ENCODE peak calls at places on chromosomes 6 and 20, in six cellular contexts. E is A549, H is mesothelial cell of epicardium, V is epithelial cell of esophagus, I is uterus, A is foreskin keratinocyte. F is an unnamed sample.
A peak's percentile ranks its signal among the peaks of the same experiment; 100 is the strongest.

GRCh38 chr20:50980071-50980681 is 21.6 kb downstream of the MOCS3 start:
- DNase-seq in H (no peak), V (peak; percentile 98), I (no peak), E (peak; percentile 82), A (peak; percentile 99), F (no peak)

GRCh38 chr20:57038608-57039440 is 227.6 kb downstream of the BMP7 start:
- DNase-seq in V (no peak), I (no peak), H (no peak), E (no peak), A (no peak), F (no peak)

GRCh38 chr6:157280947-157281346 is 42.4 kb downstream of the TMEM242 start:
- DNase-seq in A (no peak), V (no peak), E (no peak), I (no peak), H (no peak), F (no peak)

GRCh38 chr20:36941403-36941835 is 10.1 kb downstream of the SAMHD1 start:
- DNase-seq in A (no peak), I (no peak), E (no peak), V (no peak), H (no peak), F (no peak)

GRCh38 chr20:266604-267562 is 9.4 kb downstream of the DEFB132 start:
- DNase-seq in I (peak; percentile 87), A (no peak), E (peak; percentile 91), V (peak; percentile 68), H (peak; percentile 96), F (peak; percentile 93)

GRCh38 chr20:63472159-63472811 is at the start of gene KCNQ2:
- DNase-seq in H (no peak), A (no peak), I (no peak), V (no peak), E (no peak), F (no peak)

GRCh38 chr20:14925286-14925685 is 587.9 kb upstream of the FLRT3 start:
- DNase-seq in E (no peak), V (peak; percentile 41), I (no peak), H (no peak), A (peak; percentile 26), F (no peak)

GRCh38 chr20:25471020-25471419 is 63.5 kb downstream of the GINS1 start:
- DNase-seq in E (no peak), V (no peak), A (no peak), H (no peak), I (no peak), F (no peak)

GRCh38 chr6:91376686-91377085 is 789.8 kb upstream of the MAP3K7 start:
- DNase-seq in I (no peak), V (no peak), H (no peak), A (no peak), E (no peak), F (no peak)

GRCh38 chr6:46052479-46052878 is 36.8 kb upstream of the CLIC5 start:
- DNase-seq in H (no peak), E (no peak), A (no peak), I (no peak), V (no peak), F (no peak)

GRCh38 chr6:136225496-136225895 is 24.6 kb downstream of the MTFR2 start:
- DNase-seq in H (no peak), V (peak; percentile 39), E (no peak), A (no peak), I (peak; percentile 18), F (no peak)

GRCh38 chr6:47141963-47142362 is 99.8 kb upstream of the ADGRF1 start:
- DNase-seq in V (no peak), A (no peak), I (no peak), H (no peak), E (no peak), F (no peak)

GRCh38 chr20:53708129-53708968 is 114.7 kb upstream of the ZNF217 start:
- DNase-seq in I (no peak), E (no peak), A (no peak), H (no peak), V (no peak), F (no peak)

GRCh38 chr6:145276746-145277145 is 458.6 kb downstream of the EPM2A start:
- DNase-seq in E (no peak), I (no peak), H (no peak), V (no peak), A (no peak), F (no peak)

GRCh38 chr20:41175727-41176330 is 38.5 kb downstream of the PLCG1 start:
- DNase-seq in E (no peak), A (no peak), I (no peak), H (no peak), V (no peak), F (no peak)

GRCh38 chr6:96059586-96059985 is 43.8 kb downstream of the FUT9 start:
- DNase-seq in E (no peak), V (no peak), A (no peak), H (no peak), I (no peak), F (no peak)

GRCh38 chr20:37922016-37922415 is 19.1 kb downstream of the VSTM2L start:
- DNase-seq in A (no peak), H (no peak), E (no peak), I (no peak), V (no peak), F (no peak)

GRCh38 chr6:43747734-43748133 is 22.3 kb upstream of the VEGFA start:
- DNase-seq in V (no peak), I (no peak), E (no peak), A (no peak), H (peak; percentile 29), F (no peak)

GRCh38 chr20:10823585-10823984 is 149.8 kb upstream of the JAG1 start:
- DNase-seq in E (no peak), H (no peak), I (no peak), A (no peak), V (no peak), F (no peak)

GRCh38 chr6:80457044-80457933 is 350.8 kb downstream of the BCKDHB start:
- DNase-seq in I (peak; percentile 73), E (no peak), V (peak; percentile 96), H (no peak), A (peak; percentile 88), F (no peak)

GRCh38 chr20:2417142-2417541 is 36.4 kb downstream of the TGM6 start:
- DNase-seq in V (no peak), A (no peak), E (no peak), I (no peak), H (no peak), F (no peak)

GRCh38 chr6:14754636-14755513 is 491.0 kb upstream of the JARID2 start:
- DNase-seq in E (no peak), H (no peak), I (no peak), V (no peak), A (no peak), F (no peak)

GRCh38 chr20:51020657-51021056 is 2.2 kb downstream of the KCNG1 start:
- DNase-seq in E (no peak), A (no peak), H (no peak), V (no peak), I (no peak), F (no peak)

GRCh38 chr6:31811645-31812044 is 3.4 kb downstream of the HSPA1L start:
- DNase-seq in V (no peak), E (no peak), I (no peak), H (no peak), A (no peak), F (no peak)

GRCh38 chr6:31805939-31806469 is 762 bp downstream of the LSM2 start:
- DNase-seq in I (no peak), A (no peak), H (no peak), E (no peak), V (peak; percentile 37), F (no peak)

GRCh38 chr6:31806470-31807272 is at the start of gene LSM2:
- DNase-seq in H (peak; percentile 99), E (peak; percentile 89), V (peak; percentile 96), I (peak; percentile 98), A (peak; percentile 67), F (peak; percentile 99)
- TF ChIP-seq CTCF in H (no peak), E (peak; percentile 31), V (peak; percentile 2), I (peak; percentile 41), A (peak; percentile 38), F (no peak)

GRCh38 chr6:133896344-133896721 is 7.4 kb downstream of the TCF21 start:
- DNase-seq in V (no peak), H (no peak), I (no peak), A (no peak), E (no peak), F (no peak)

GRCh38 chr6:133894369-133894768 is 5.5 kb downstream of the TCF21 start:
- DNase-seq in A (no peak), H (no peak), I (no peak), E (no peak), V (no peak), F (no peak)

GRCh38 chr6:133893324-133893692 is 4.4 kb downstream of the TCF21 start:
- DNase-seq in H (no peak), I (no peak), A (no peak), E (no peak), V (no peak), F (no peak)

GRCh38 chr6:133894795-133895401 is 6.0 kb downstream of the TCF21 start:
- DNase-seq in I (peak; percentile 50), E (no peak), V (no peak), H (no peak), A (no peak), F (no peak)

DNA sequence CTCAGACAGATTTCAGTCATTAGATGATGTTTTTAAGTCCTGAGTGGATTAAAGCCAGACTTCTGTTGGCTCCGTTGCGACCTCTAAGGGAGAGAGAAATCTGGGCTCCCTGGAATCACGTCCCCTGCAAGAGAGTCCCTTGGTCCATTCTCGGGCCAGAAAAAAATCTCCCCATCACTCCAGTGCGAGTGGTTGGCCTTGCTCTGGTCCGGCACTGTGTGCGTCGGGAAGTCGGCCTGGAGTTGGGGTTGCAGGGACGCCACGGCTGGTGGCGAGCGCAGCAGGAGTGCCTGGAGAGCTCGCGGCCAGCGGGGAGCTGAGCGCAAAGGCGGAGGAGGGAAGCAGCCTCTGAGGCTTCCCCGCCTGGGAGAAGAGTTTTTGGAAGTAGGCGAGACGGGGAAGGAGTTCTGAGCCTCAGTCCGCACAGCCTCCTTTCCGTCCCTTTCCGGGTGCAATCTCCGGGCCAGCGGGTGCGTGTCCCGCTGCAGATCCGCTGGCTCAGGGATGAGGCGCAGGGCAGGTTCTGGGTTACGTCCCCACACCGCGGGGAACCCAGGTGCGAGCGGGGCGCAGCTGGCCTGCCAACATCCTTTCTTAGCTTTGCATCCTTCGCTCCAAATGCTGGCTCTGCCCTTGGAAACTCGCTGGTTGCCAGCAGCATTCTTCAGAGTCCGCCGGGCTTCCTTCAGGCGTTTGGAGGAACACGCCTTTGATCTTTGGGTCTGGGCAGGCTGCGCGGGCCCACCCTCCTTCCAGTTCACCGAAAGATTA is 6.8 kb downstream of the TCF21 start:
- DNase-seq in A (no peak), H (peak; percentile 53), V (no peak), E (no peak), I (peak; percentile 49), F (no peak)
- TF ChIP-seq CTCF in A (no peak), H (no peak), V (no peak), E (no peak), I (no peak), F (no peak)

DNA sequence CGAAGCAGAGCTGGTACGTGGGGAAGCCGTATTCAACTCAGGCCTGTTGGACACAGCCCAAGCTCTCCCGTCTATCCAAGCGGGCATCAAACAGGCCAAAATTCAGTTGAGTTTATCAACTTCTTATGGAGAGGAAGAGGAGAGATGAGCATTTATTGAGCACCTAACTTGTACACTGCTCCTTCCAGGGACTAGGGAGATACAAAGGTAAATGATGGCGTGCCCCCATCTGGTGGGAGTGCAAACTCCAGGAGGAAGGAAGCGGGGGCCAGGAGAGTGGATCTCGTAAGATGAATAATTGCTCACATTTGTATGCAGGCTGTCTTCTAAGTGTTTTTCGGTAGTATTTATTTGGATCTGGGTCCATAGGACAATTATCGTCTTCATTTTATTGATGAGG is 146.6 kb downstream of the SOBP start:
- DNase-seq in I (no peak), H (no peak), A (no peak), V (no peak), E (no peak), F (no peak)
- TF ChIP-seq CTCF in I (no peak), H (no peak), A (peak; percentile 17), V (no peak), E (no peak), F (no peak)

GRCh38 chr6:149190228-149190831 is 127.2 kb upstream of the TAB2 start:
- DNase-seq in I (no peak), A (peak; percentile 5), H (no peak), V (peak; percentile 68), E (no peak), F (no peak)
- TF ChIP-seq CTCF in I (no peak), A (peak; percentile 64), H (no peak), V (peak; percentile 50), E (no peak), F (no peak)

F was measured in type B pancreatic cell.